ENCODE peak calls at places on chromosomes 7 and 10, in five cellular contexts. N, G, H, B and Y are unnamed samples.

GRCh38 chr10:76428541-76429330 is 997.3 kb downstream of the LRMDA start:
- DNase-seq in G (no peak), N (peak), B (peak), H (no peak), Y (peak)

GRCh38 chr7:107579881-107580715 is at the start of gene BCAP29:
- DNase-seq in N (peak), H (peak), G (peak), B (peak), Y (peak)

GRCh38 chr10:126433351-126433750 is 45.1 kb upstream of the ADAM12 start:
- DNase-seq in G (no peak), N (no peak), B (no peak), H (no peak), Y (no peak)

GRCh38 chr10:102497545-102497944 is 5.0 kb downstream of the ACTR1A start:
- DNase-seq in G (no peak), B (no peak), N (no peak), H (no peak), Y (no peak)

GRCh38 chr7:28988818-28989595 is 30.9 kb upstream of the TRIL start:
- DNase-seq in G (no peak), H (no peak), B (peak), N (peak), Y (peak)

GRCh38 chr10:110642980-110643655 is 1.0 kb upstream of the RBM20 start:
- DNase-seq in G (no peak), B (no peak), N (no peak), H (no peak), Y (no peak)

GRCh38 chr10:14860782-14861181 is 17.9 kb upstream of the SUV39H2 start:
- DNase-seq in H (no peak), G (no peak), B (no peak), N (no peak), Y (no peak)

GRCh38 chr7:139544645-139545044 is 21.2 kb downstream of the CLEC2L start:
- DNase-seq in G (no peak), B (no peak), H (no peak), N (no peak), Y (no peak)

GRCh38 chr7:26588511-26588910 is 275.9 kb downstream of the SKAP2 start:
- DNase-seq in G (no peak), B (no peak), N (no peak), H (peak), Y (no peak)

GRCh38 chr7:22697897-22698645 is 28.9 kb upstream of the IL6 start:
- DNase-seq in H (no peak), N (no peak), B (no peak), G (no peak), Y (peak)

GRCh38 chr7:155298288-155298833 is 683 bp downstream of the INSIG1 start:
- DNase-seq in H (no peak), G (peak), B (no peak), N (peak), Y (peak)

GRCh38 chr7:54864718-54865117 is 105.7 kb upstream of the SEC61G start:
- DNase-seq in H (no peak), B (no peak), N (no peak), G (no peak), Y (no peak)

GRCh38 chr7:157138101-157138423 is 664 bp upstream of the UBE3C start:
- DNase-seq in N (no peak), B (no peak), G (no peak), H (no peak), Y (no peak)

GRCh38 chr10:3395487-3395886 is 222.9 kb upstream of the PITRM1 start:
- DNase-seq in B (no peak), G (no peak), H (no peak), N (no peak), Y (no peak)